ENCODE peak calls at places on chromosomes 5 and 9, in ten cellular contexts. O is glutamatergic neuron; K is NCI-H2081; W is GM13976; S is stimulated activated CD4-positive, alpha-beta T cell treated with anti-CD3 and anti-CD28 coated beads, Interleukin-12 subunit alpha, Interleukin-12 subunit beta, amount 100 ng/mL, for 4 hours; G is frontal cortex; T is Jurkat, Clone E6-1; H is prostate gland; Z is heart left ventricle; C is caudate nucleus. I is an unnamed sample.

GRCh38 chr9:89154651-89155336 is 23.8 kb downstream of the SHC3 start:
- DNase-seq in O (no peak), K (no peak), W (no peak), S (no peak), G (no peak), T (peak; percentile 49), H (no peak), Z (no peak), C (no peak), I (no peak)

GRCh38 chr5:94884294-94884693 is 265.8 kb downstream of the SLF1 start:
- DNase-seq in O (peak; percentile 69), K (peak; percentile 26), W (no peak), S (no peak), G (no peak), T (no peak), H (no peak), Z (no peak), C (no peak), I (no peak)

GRCh38 chr5:175032013-175032412 is 307.6 kb downstream of the MSX2 start:
- DNase-seq in O (no peak), K (no peak), W (no peak), S (no peak), G (no peak), T (no peak), H (no peak), Z (no peak), C (no peak), I (no peak)

GRCh38 chr9:13432914-13433313 is 153.4 kb upstream of the MPDZ start:
- DNase-seq in O (no peak), K (no peak), W (no peak), S (no peak), G (no peak), T (no peak), H (no peak), Z (no peak), C (no peak), I (no peak)

GRCh38 chr5:159422371-159422770 is 92.1 kb upstream of the IL12B start:
- DNase-seq in O (no peak), K (no peak), W (no peak), S (no peak), G (no peak), T (no peak), H (no peak), Z (no peak), C (no peak), I (no peak)

GRCh38 chr9:36486454-36486932 is 86.2 kb upstream of the MELK start:
- DNase-seq in O (peak; percentile 26), K (no peak), W (peak; percentile 26), S (peak; percentile 8), G (no peak), T (no peak), H (peak; percentile 6), Z (no peak), C (no peak), I (no peak)

GRCh38 chr5:176851871-176852270 is 41.5 kb downstream of the UNC5A start:
- DNase-seq in O (no peak), K (peak; percentile 51), W (no peak), S (no peak), G (no peak), T (no peak), H (no peak), Z (no peak), C (no peak), I (no peak)

GRCh38 chr9:110555971-110556370 is 23.6 kb downstream of the SVEP1 start:
- DNase-seq in O (no peak), K (no peak), W (no peak), S (no peak), G (no peak), T (no peak), H (no peak), Z (no peak), C (no peak), I (no peak)

GRCh38 chr5:80516826-80517225 is 28.9 kb downstream of the FAM151B start:
- DNase-seq in O (no peak), K (no peak), W (no peak), S (no peak), G (no peak), T (no peak), H (no peak), Z (no peak), C (no peak), I (no peak)

GRCh38 chr9:128523199-128523925 is 18.8 kb downstream of the GLE1 start:
- DNase-seq in O (peak; percentile 20), K (peak; percentile 24), W (no peak), S (no peak), G (peak; percentile 23), T (peak; percentile 85), H (no peak), Z (no peak), C (peak; percentile 30), I (no peak)

GRCh38 chr5:137179203-137179602 is 319.9 kb downstream of the SPOCK1 start:
- DNase-seq in O (no peak), K (no peak), W (no peak), S (no peak), G (no peak), T (no peak), H (no peak), Z (no peak), C (no peak), I (no peak)

I was measured in GM18507.